ENCODE peak calls at places on chromosomes 7 and 10, in six cellular contexts. W, O, A, L, B and Z are unnamed samples.

GRCh38 chr10:37314350-37314749 is 189.0 kb downstream of the ANKRD30A start:
- DNase-seq in W (no peak), O (no peak), A (no peak), L (no peak), B (no peak), Z (no peak)

GRCh38 chr10:132848306-132848705 is 62.4 kb upstream of the NKX6-2 start:
- DNase-seq in W (peak), O (no peak), A (no peak), L (no peak), B (no peak), Z (no peak)

GRCh38 chr10:109902992-109903947 is 20.0 kb downstream of the XPNPEP1 start:
- DNase-seq in W (no peak), O (no peak), A (no peak), L (no peak), B (no peak), Z (no peak)

GRCh38 chr10:133238066-133238804 is 580 bp downstream of the VENTX start:
- DNase-seq in W (no peak), O (no peak), A (no peak), L (no peak), B (no peak), Z (no peak)

GRCh38 chr10:103784723-103785418 is 70.5 kb downstream of the SH3PXD2A start:
- DNase-seq in W (no peak), O (no peak), A (no peak), L (no peak), B (no peak), Z (no peak)

GRCh38 chr7:151251926-151252835 is 3.7 kb upstream of the SMARCD3 start:
- DNase-seq in W (peak), O (no peak), A (no peak), L (no peak), B (peak), Z (no peak)

GRCh38 chr7:94375167-94375566 is 19.5 kb upstream of the COL1A2 start:
- DNase-seq in W (no peak), O (no peak), A (no peak), L (no peak), B (no peak), Z (no peak)

GRCh38 chr7:115133248-115133647 is 211.4 kb downstream of the MDFIC start:
- DNase-seq in W (no peak), O (no peak), A (no peak), L (no peak), B (no peak), Z (no peak)

GRCh38 chr7:157009170-157009777 is 1.2 kb downstream of the MNX1 start:
- DNase-seq in W (peak), O (peak), A (no peak), L (no peak), B (no peak), Z (no peak)

GRCh38 chr10:85548038-85548437 is 818.6 kb downstream of the GRID1 start:
- DNase-seq in W (peak), O (peak), A (peak), L (peak), B (no peak), Z (peak)

GRCh38 chr10:5023126-5023701 is 19.6 kb upstream of the AKR1C2 start:
- DNase-seq in W (no peak), O (no peak), A (no peak), L (no peak), B (no peak), Z (no peak)

GRCh38 chr7:17010637-17011300 is 129.0 kb upstream of the AGR3 start:
- DNase-seq in W (no peak), O (no peak), A (no peak), L (no peak), B (no peak), Z (no peak)

GRCh38 chr10:112782176-112782907 is 167.7 kb upstream of the TCF7L2 start:
- DNase-seq in W (no peak), O (no peak), A (no peak), L (no peak), B (no peak), Z (no peak)

GRCh38 chr7:107742678-107743566 is 1.0 kb upstream of the CBLL1 start:
- DNase-seq in W (peak), O (no peak), A (no peak), L (peak), B (peak), Z (peak)

GRCh38 chr10:110226926-110227641 is 19.7 kb downstream of the MXI1 start:
- DNase-seq in W (no peak), O (no peak), A (peak), L (no peak), B (peak), Z (no peak)

GRCh38 chr7:50679218-50680007 is 103.3 kb downstream of the GRB10 start:
- DNase-seq in W (peak), O (peak), A (peak), L (no peak), B (no peak), Z (peak)

GRCh38 chr10:86956195-86956840 is 1.1 kb downstream of the MMRN2 start:
- DNase-seq in W (no peak), O (no peak), A (no peak), L (no peak), B (no peak), Z (no peak)

GRCh38 chr10:42942279-42942932 is 134.5 kb upstream of the RET start:
- DNase-seq in W (no peak), O (no peak), A (no peak), L (no peak), B (no peak), Z (no peak)

GRCh38 chr10:42941790-42942189 is 135.1 kb upstream of the RET start:
- DNase-seq in W (no peak), O (no peak), A (no peak), L (no peak), B (no peak), Z (no peak)

GRCh38 chr10:42939685-42940366 is 137.0 kb upstream of the RET start:
- DNase-seq in W (no peak), O (no peak), A (no peak), L (no peak), B (no peak), Z (no peak)

GRCh38 chr10:42940487-42941157 is 136.2 kb upstream of the RET start:
- DNase-seq in W (peak), O (no peak), A (no peak), L (no peak), B (no peak), Z (no peak)

DNA sequence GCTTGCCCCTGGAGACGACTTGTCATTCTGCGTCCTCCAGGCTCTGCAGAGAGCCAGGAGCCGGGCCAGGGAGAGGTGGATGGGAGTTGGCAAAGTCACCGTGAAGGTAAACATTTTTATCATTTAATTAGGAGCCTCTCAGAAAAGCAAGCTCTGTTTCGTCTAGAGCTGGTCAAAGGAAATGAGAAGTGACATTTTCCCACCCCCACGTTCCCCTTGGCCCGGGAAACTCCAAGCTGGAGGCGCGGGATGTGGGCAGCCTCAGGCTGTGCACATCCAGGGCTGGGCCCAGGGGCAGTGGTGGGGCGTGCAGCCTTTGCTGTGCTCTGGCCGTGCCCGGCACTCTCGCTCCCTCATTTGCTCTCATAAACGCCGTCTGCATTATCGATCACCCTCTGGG is 135.6 kb upstream of the RET start:
- DNase-seq in W (peak), O (no peak), A (no peak), L (no peak), B (no peak), Z (no peak)
- TF ChIP-seq SIN3A in W (no peak), O (no peak), A (no peak), L (no peak), B (no peak), Z (no peak)

GRCh38 chr10:79192677-79193003 is 123.9 kb downstream of the ZMIZ1 start:
- DNase-seq in W (no peak), O (no peak), A (no peak), L (no peak), B (no peak), Z (no peak)
- TF ChIP-seq SIN3A in W (no peak), O (no peak), A (no peak), L (no peak), B (no peak), Z (no peak)

GRCh38 chr7:375901-376305 is 85.9 kb downstream of the FOXL3 start:
- DNase-seq in W (peak), O (no peak), A (no peak), L (no peak), B (no peak), Z (no peak)
- TF ChIP-seq SIN3A in W (no peak), O (no peak), A (no peak), L (no peak), B (no peak), Z (no peak)

DNA sequence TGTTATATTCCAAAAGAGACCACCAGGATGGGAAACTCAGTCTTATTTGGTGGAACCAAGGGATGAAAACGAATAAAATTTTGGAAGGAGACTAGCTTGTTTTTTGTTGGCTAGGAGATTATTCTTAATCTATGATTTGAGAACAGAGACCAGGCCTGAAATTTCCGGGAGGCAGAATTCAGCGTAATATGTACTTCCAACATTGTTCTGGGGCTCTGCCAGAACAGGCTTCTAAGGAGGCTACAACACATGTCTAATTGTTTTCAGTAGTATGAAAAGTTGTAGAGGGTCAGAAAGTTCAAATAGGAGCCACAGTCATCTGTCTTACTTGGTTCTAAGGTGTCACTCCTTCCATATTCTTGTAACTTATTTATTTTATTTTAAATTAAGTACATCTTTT is 1.7 kb downstream of the DDX21 start:
- DNase-seq in W (peak), O (no peak), A (no peak), L (no peak), B (no peak), Z (no peak)
- TF ChIP-seq SIN3A in W (no peak), O (no peak), A (no peak), L (no peak), B (no peak), Z (no peak)